ENCODE peak calls at places on chromosomes 5 and 9, in five cellular contexts. J is mesendoderm; M is thoracic aorta; D is effector memory CD4-positive, alpha-beta T cell; X is tibial artery. P is an unnamed sample.

GRCh38 chr9:114612272-114612923 is 1.3 kb downstream of the TMEM268 start:
- DNase-seq in J (no peak), M (no peak), D (no peak), X (no peak), P (no peak)

GRCh38 chr9:121485618-121486531 is 13.8 kb downstream of the GGTA1 start:
- DNase-seq in J (no peak), M (no peak), D (no peak), X (peak; percentile 52), P (no peak)

GRCh38 chr9:121736964-121737462 is 85.6 kb downstream of the DAB2IP start:
- DNase-seq in J (peak; percentile 83), M (no peak), D (no peak), X (peak; percentile 59), P (no peak)

GRCh38 chr5:147628054-147628895 is 118.4 kb upstream of the DPYSL3 start:
- DNase-seq in J (peak; percentile 89), M (no peak), D (no peak), X (peak; percentile 48), P (no peak)

GRCh38 chr9:72309366-72310133 is 55.5 kb downstream of the ZFAND5 start:
- DNase-seq in J (no peak), M (no peak), D (no peak), X (no peak), P (no peak)

GRCh38 chr5:15116996-15117395 is 245.4 kb upstream of the ANKH start:
- DNase-seq in J (peak; percentile 23), M (no peak), D (no peak), X (no peak), P (no peak)

GRCh38 chr9:136539427-136540412 is 6.1 kb downstream of the NOTCH1 start:
- DNase-seq in J (peak; percentile 79), M (peak; percentile 78), D (peak; percentile 85), X (peak; percentile 94), P (peak; percentile 86)

GRCh38 chr9:1170918-1171317 is 120.8 kb downstream of the DMRT2 start:
- DNase-seq in J (no peak), M (no peak), D (no peak), X (no peak), P (no peak)

GRCh38 chr5:24388448-24388847 is 256.3 kb downstream of the CDH10 start:
- DNase-seq in J (no peak), M (no peak), D (no peak), X (no peak), P (no peak)

GRCh38 chr5:159780246-159780645 is 136.0 kb upstream of the ADRA1B start:
- DNase-seq in J (no peak), M (no peak), D (no peak), X (no peak), P (no peak)

GRCh38 chr9:78010419-78010818 is 21.2 kb downstream of the GNAQ start:
- DNase-seq in J (no peak), M (no peak), D (no peak), X (no peak), P (no peak)

GRCh38 chr5:117302949-117303348 is 728.3 kb upstream of the SEMA6A start:
- DNase-seq in J (peak; percentile 79), M (no peak), D (no peak), X (no peak), P (no peak)

GRCh38 chr9:105044458-105044857 is 116.5 kb upstream of the ABCA1 start:
- DNase-seq in J (no peak), M (no peak), D (no peak), X (no peak), P (no peak)

GRCh38 chr5:161544350-161544765 is 2.2 kb downstream of the GABRB2 start:
- DNase-seq in J (peak; percentile 83), M (no peak), D (no peak), X (peak; percentile 25), P (no peak)

GRCh38 chr5:1727571-1727970 is 72.1 kb downstream of the MRPL36 start:
- DNase-seq in J (no peak), M (no peak), D (no peak), X (peak; percentile 4), P (no peak)

GRCh38 chr5:159163027-159163699 is 46.2 kb downstream of the RNF145 start:
- DNase-seq in J (no peak), M (no peak), D (no peak), X (no peak), P (no peak)

GRCh38 chr5:172868924-172869565 is 35.0 kb downstream of the ERGIC1 start:
- DNase-seq in J (no peak), M (peak; percentile 86), D (no peak), X (peak; percentile 92), P (no peak)

GRCh38 chr5:119302916-119303897 is 52.6 kb upstream of the TNFAIP8 start:
- DNase-seq in J (peak; percentile 56), M (peak; percentile 5), D (no peak), X (no peak), P (no peak)

GRCh38 chr9:133509179-133510083 is 15.3 kb downstream of the MYMK start:
- DNase-seq in J (peak; percentile 93), M (no peak), D (no peak), X (no peak), P (no peak)
- H3K4me3 ChIP-seq in J (no peak overlapping the region), M (peak overlapping the region; percentile 22), D (peak overlapping the region; percentile 2), X (no peak overlapping the region), P (peak overlapping the region; percentile 27)

DNA sequence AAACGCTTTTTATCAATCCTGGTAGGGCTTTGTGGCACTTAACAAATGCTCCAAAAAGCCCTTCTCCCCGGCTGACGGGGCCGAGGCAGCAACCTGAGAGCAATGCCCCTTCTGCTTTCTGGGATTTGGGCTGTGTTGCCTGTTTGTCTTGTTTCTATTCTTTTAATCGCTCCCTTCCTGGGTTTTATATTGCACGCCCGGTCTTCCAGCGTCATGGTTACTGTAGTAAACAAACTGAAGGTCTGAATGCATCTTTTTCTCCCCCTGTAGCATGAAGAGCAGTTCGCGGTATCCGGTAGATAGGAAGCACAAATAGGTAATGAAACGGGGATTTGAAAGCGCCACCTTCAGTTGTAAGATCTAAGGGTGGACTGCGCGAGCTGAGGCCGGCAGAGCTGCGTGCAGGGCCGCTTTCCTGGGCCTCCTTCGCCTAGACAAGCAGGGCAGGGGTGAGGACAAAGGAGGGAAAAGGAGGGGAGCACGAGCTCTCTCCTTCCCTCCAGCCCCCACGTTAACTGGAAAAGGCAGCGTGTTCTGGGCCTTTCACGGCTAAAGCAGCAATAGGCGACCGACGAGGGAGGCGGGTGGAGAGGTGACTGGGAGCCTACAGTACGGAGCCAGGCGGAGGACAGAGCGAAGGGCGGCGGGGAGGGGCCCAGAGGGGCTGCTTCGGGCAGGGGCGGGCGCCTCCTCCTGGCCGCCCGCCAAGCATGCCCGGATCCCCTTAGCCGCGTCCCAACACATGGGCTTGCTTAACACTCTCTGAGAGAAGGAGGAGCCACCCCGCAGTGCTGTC is 49.3 kb upstream of the ZNF366 start:
- DNase-seq in J (peak; percentile 93), M (no peak), D (no peak), X (peak; percentile 54), P (no peak)
- H3K4me3 ChIP-seq in J (peak overlapping the region; percentile 9), M (peak overlapping the region; percentile 75), D (peak overlapping the region; percentile 9), X (peak overlapping the region; percentile 47), P (peak overlapping the region; percentile 46)

GRCh38 chr5:95027775-95028174 is 257.1 kb downstream of the MCTP1 start:
- DNase-seq in J (no peak), M (no peak), D (no peak), X (no peak), P (no peak)
- H3K4me3 ChIP-seq in J (no peak overlapping the region), M (no peak overlapping the region), D (no peak overlapping the region), X (no peak overlapping the region), P (no peak overlapping the region)

GRCh38 chr5:77957931-77958476 is 181.9 kb upstream of the TBCA start:
- DNase-seq in J (peak; percentile 84), M (no peak), D (no peak), X (no peak), P (no peak)
- H3K4me3 ChIP-seq in J (no peak overlapping the region), M (peak overlapping the region; percentile 32), D (no peak overlapping the region), X (no peak overlapping the region), P (no peak overlapping the region)

P was measured in esophagus squamous epithelium.